ENCODE peak calls at places on chromosomes 6 and 20, in six cellular contexts. M is substantia nigra, A is sigmoid colon, F is tibial nerve, C is AG09319, N is natural killer cell. B is an unnamed sample.

GRCh38 chr20:35269055-35269781 is 8.7 kb downstream of the MMP24OS start:
- DNase-seq in M (peak), A (no peak), F (no peak), C (no peak), N (peak), B (no peak)

GRCh38 chr6:6005467-6006427 is 978 bp downstream of the NRN1 start:
- DNase-seq in M (no peak), A (no peak), F (no peak), C (no peak), N (no peak), B (no peak)

GRCh38 chr6:72770959-72771358 is 149.1 kb downstream of the KCNQ5 start:
- DNase-seq in M (no peak), A (no peak), F (no peak), C (no peak), N (no peak), B (no peak)

GRCh38 chr6:113169484-113169883 is 687.7 kb upstream of the MARCKS start:
- DNase-seq in M (no peak), A (no peak), F (no peak), C (no peak), N (no peak), B (no peak)

GRCh38 chr6:7770111-7770510 is 44.2 kb downstream of the BMP6 start:
- DNase-seq in M (no peak), A (no peak), F (no peak), C (no peak), N (no peak), B (no peak)

GRCh38 chr20:43409041-43409913 is 48.4 kb upstream of the SRSF6 start:
- DNase-seq in M (no peak), A (no peak), F (no peak), C (no peak), N (no peak), B (no peak)

GRCh38 chr20:10463622-10464021 is 28.5 kb downstream of the SLX4IP start:
- DNase-seq in M (no peak), A (no peak), F (no peak), C (no peak), N (no peak), B (no peak)

GRCh38 chr6:145290122-145290521 is 445.2 kb downstream of the EPM2A start:
- DNase-seq in M (no peak), A (no peak), F (no peak), C (no peak), N (no peak), B (no peak)